ENCODE peak calls at places on chromosomes 13 and 19, in six cellular contexts. Y, M, J, N, Z and I are unnamed samples. For H3K4me1, the result is how much of the 10 kb centered on the place peaks cover.

GRCh38 chr19:12703056-12703455 is 6.6 kb upstream of the FBXW9 start:
- DNase-seq in Y (no peak), M (no peak), J (no peak), N (peak), Z (no peak), I (no peak)

GRCh38 chr13:74280795-74281490 is 146.7 kb upstream of the KLF12 start:
- DNase-seq in Y (no peak), M (no peak), J (no peak), N (no peak), Z (no peak), I (no peak)

GRCh38 chr13:49441846-49442245 is 2.0 kb downstream of the CAB39L start:
- DNase-seq in Y (no peak), M (no peak), J (no peak), N (no peak), Z (no peak), I (no peak)

GRCh38 chr19:10784257-10784656 is 51.8 kb downstream of the TMED1 start:
- DNase-seq in Y (peak), M (no peak), J (peak), N (no peak), Z (no peak), I (no peak)

GRCh38 chr19:7247160-7247559 is 47.1 kb downstream of the INSR start:
- DNase-seq in Y (no peak), M (no peak), J (no peak), N (no peak), Z (no peak), I (peak)

GRCh38 chr19:6572217-6572616 is 18.7 kb downstream of the CD70 start:
- DNase-seq in Y (peak), M (no peak), J (peak), N (no peak), Z (peak), I (no peak)

GRCh38 chr13:97148894-97149293 is 73.2 kb upstream of the MBNL2 start:
- DNase-seq in Y (no peak), M (no peak), J (no peak), N (no peak), Z (no peak), I (no peak)

GRCh38 chr13:36129539-36129938 is 1.6 kb downstream of the DCLK1 start:
- DNase-seq in Y (no peak), M (no peak), J (no peak), N (no peak), Z (no peak), I (no peak)

DNA sequence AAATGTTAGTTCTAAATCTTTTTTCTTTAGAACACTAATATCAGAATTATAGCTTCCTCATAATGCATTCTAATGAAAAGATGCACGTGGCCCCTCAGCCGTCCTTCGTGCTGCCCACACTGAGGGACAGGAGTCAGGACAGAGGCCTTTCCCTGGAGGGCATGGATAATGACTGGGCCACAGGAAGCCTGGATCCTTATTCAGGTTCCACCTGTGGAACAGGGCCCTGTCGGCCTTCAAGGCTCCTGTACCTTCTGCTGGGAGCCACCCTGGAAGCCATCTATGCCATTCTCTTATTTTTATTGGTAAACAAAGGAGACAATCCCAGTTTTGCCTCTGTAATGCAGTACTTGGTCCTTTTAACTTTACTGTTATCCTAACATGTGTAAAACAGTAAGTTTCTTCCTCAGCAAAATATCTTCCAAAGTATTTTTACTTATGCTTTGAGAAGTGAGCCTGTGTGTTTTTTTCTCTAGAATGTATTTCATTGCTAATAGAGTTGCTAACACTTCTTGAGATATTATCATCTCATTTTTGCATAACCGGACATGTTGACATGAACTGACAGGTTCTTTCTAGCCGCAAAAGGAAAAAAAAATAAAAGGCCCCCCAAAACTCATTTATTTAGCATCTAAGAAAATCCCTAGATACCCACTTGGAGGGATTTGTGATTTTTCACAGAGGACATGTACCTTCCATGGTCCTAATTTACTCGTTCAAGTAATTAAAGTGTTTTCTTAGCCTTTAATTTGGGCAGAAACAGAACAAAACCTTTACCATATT is 6.0 kb downstream of the GPR183 start:
- DNase-seq in Y (no peak), M (no peak), J (no peak), N (no peak), Z (no peak), I (no peak)
- H3K4me1 ChIP-seq in Y (under half), M (under half), J (under half), N (under half), Z (under half), I (under half)

GRCh38 chr19:23281663-23282276 is 31.6 kb upstream of the ZNF724 start:
- DNase-seq in Y (no peak), M (no peak), J (no peak), N (no peak), Z (no peak), I (no peak)

GRCh38 chr19:23285948-23286347 is 35.8 kb upstream of the ZNF724 start:
- DNase-seq in Y (no peak), M (no peak), J (no peak), N (no peak), Z (no peak), I (no peak)

GRCh38 chr19:23283925-23284324 is 33.7 kb upstream of the ZNF724 start:
- DNase-seq in Y (peak), M (peak), J (peak), N (peak), Z (peak), I (peak)

GRCh38 chr19:23287620-23288019 is 37.4 kb upstream of the ZNF724 start:
- DNase-seq in Y (no peak), M (no peak), J (no peak), N (no peak), Z (no peak), I (no peak)

GRCh38 chr19:23286477-23286876 is 36.3 kb upstream of the ZNF724 start:
- DNase-seq in Y (no peak), M (no peak), J (no peak), N (peak), Z (no peak), I (no peak)
- TF ChIP-seq CTCF in Y (peak), M (no peak), J (no peak), N (peak), Z (no peak), I (no peak)

GRCh38 chr13:111265006-111265700 is 55.3 kb upstream of the TEX29 start:
- DNase-seq in Y (no peak), M (no peak), J (no peak), N (peak), Z (no peak), I (no peak)
- H3K4me1 ChIP-seq in Y (half or more), M (under half), J (under half), N (under half), Z (under half), I (under half)

GRCh38 chr19:36047835-36048234 is 6.2 kb downstream of the THAP8 start:
- DNase-seq in Y (no peak), M (no peak), J (no peak), N (no peak), Z (no peak), I (no peak)

GRCh38 chr19:36051637-36052036 is 2.4 kb downstream of the THAP8 start:
- DNase-seq in Y (no peak), M (no peak), J (no peak), N (peak), Z (no peak), I (no peak)

GRCh38 chr19:36049080-36049698 is 4.9 kb downstream of the THAP8 start:
- DNase-seq in Y (no peak), M (no peak), J (no peak), N (no peak), Z (no peak), I (no peak)

GRCh38 chr19:36054119-36054732 is at the start of gene THAP8:
- DNase-seq in Y (peak), M (peak), J (peak), N (peak), Z (peak), I (peak)

DNA sequence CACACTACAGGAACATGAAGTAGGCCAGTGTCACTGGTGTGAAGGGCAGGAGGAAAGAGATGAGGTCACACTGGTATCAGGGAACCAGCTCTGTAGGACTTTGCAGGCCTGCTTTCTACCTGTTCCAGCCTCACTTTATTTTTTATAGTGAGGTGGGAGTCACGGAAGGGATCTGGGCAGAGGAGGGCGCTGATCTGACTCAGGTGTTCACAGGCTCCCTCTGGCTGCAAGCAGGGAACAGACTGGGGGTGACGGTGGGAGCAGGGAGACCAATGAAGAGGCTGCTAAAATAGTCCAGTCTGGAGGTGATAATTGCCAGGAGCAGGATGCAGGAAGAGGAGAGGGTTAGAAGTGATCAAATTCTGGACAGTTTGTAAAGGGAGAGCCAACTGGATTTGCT is 2.8 kb downstream of the THAP8 start:
- DNase-seq in Y (no peak), M (no peak), J (no peak), N (peak), Z (no peak), I (no peak)
- TF ChIP-seq CTCF in Y (peak), M (no peak), J (peak), N (peak), Z (no peak), I (no peak)

GRCh38 chr13:51803422-51804294 is at the start of gene DHRS12:
- DNase-seq in Y (peak), M (peak), J (peak), N (peak), Z (peak), I (peak)
- H3K4me1 ChIP-seq in Y (half or more), M (half or more), J (half or more), N (under half), Z (under half), I (under half)

GRCh38 chr19:39752795-39753194 is 15.0 kb upstream of the CLC start:
- DNase-seq in Y (no peak), M (no peak), J (no peak), N (no peak), Z (no peak), I (no peak)

GRCh38 chr19:39745645-39746044 is 7.8 kb upstream of the CLC start:
- DNase-seq in Y (no peak), M (no peak), J (no peak), N (no peak), Z (no peak), I (no peak)

GRCh38 chr19:39752390-39752789 is 14.6 kb upstream of the CLC start:
- DNase-seq in Y (no peak), M (no peak), J (no peak), N (no peak), Z (no peak), I (no peak)

GRCh38 chr19:39746836-39747529 is 9.2 kb upstream of the CLC start:
- DNase-seq in Y (no peak), M (peak), J (no peak), N (peak), Z (no peak), I (no peak)
- TF ChIP-seq CTCF in Y (no peak), M (no peak), J (no peak), N (peak), Z (no peak), I (no peak)

GRCh38 chr19:45046355-45046754 is 7.5 kb downstream of the CLASRP start:
- DNase-seq in Y (no peak), M (no peak), J (no peak), N (no peak), Z (no peak), I (no peak)

GRCh38 chr19:45047188-45047797 is 8.4 kb downstream of the CLASRP start:
- DNase-seq in Y (no peak), M (no peak), J (no peak), N (no peak), Z (no peak), I (no peak)

GRCh38 chr19:45050036-45050435 is 11.2 kb downstream of the CLASRP start:
- DNase-seq in Y (no peak), M (no peak), J (no peak), N (no peak), Z (no peak), I (no peak)

GRCh38 chr19:45049073-45049736 is 10.4 kb downstream of the CLASRP start:
- DNase-seq in Y (peak), M (peak), J (peak), N (no peak), Z (no peak), I (no peak)

DNA sequence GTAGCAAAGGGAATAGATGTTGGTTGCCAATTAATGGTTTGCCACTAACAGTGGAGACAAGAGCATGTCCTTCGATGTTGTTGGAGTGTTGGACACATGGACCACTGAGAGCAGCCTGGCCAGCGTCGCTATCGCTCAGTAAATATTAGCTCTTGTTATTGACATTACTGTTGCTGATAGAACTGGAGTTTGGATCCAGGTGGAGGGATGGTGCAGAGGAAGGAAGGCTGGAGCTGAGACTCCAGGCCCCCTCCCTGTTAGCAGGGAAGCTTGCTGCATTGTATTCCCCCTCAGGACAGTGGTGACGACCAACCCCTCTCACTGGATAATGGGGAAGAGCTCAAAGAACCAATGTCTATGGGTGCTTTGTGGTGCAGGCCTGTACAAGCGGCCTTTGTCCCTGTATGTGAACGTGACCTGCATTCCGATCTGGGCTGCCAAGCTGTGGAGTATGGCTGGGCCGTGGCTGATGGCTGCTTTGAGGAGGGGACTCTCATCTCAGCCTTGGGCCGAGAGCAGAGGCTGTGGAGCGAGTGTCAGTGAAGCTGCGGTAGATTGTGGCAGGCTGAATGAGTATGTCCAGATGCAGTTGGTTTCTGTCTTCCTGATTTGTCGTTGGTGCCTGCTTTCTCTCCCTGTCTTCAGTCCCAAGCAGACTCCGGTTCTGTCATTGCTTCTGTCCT is 7.0 kb downstream of the CLASRP start:
- DNase-seq in Y (no peak), M (no peak), J (no peak), N (no peak), Z (no peak), I (no peak)
- H3K4me1 ChIP-seq in Y (half or more), M (half or more), J (half or more), N (under half), Z (under half), I (under half)

GRCh38 chr19:8654591-8655339 is 24.3 kb downstream of the NFILZ start:
- DNase-seq in Y (peak), M (peak), J (no peak), N (peak), Z (no peak), I (peak)
- TF ChIP-seq CTCF in Y (peak), M (peak), J (peak), N (peak), Z (peak), I (peak)